ENCODE peak calls at places on chromosomes 7 and 10, in seven cellular contexts. I is endothelial cell; G is AG08395; T is T1000; R is A172; X is HCT116; C is stimulated activated CD8-positive, alpha-beta memory T cell treated with anti-CD3 and anti-CD28 coated beads, Interleukin-15, amount 100 ng/mL, for 24 hours. M is an unnamed sample.

GRCh38 chr10:72186213-72186612 is 29.6 kb upstream of the ANAPC16 start:
- DNase-seq in I (no peak), G (no peak), T (no peak), R (no peak), X (no peak), C (no peak), M (no peak)

GRCh38 chr10:97543025-97543546 is 29.5 kb upstream of the ANKRD2 start:
- DNase-seq in I (peak), G (peak), T (peak), R (peak), X (peak), C (no peak), M (no peak)

GRCh38 chr7:147438216-147438615 is 1152.3 kb upstream of the C7orf33 start:
- DNase-seq in I (no peak), G (no peak), T (no peak), R (no peak), X (no peak), C (no peak), M (no peak)

GRCh38 chr7:13673290-13673689 is 316.2 kb downstream of the ETV1 start:
- DNase-seq in I (no peak), G (no peak), T (no peak), R (no peak), X (no peak), C (no peak), M (no peak)

GRCh38 chr7:142882338-142882678 is 3.2 kb downstream of the TRPV6 start:
- DNase-seq in I (no peak), G (no peak), T (no peak), R (no peak), X (no peak), C (no peak), M (no peak)

GRCh38 chr7:24197852-24198251 is 86.1 kb upstream of the NPY start:
- DNase-seq in I (no peak), G (no peak), T (no peak), R (peak), X (no peak), C (no peak), M (no peak)

GRCh38 chr7:158616050-158616449 is 28.4 kb upstream of the PTPRN2 start:
- DNase-seq in I (no peak), G (no peak), T (no peak), R (no peak), X (no peak), C (no peak), M (no peak)

GRCh38 chr10:13503745-13504463 is 24.9 kb downstream of the BEND7 start:
- DNase-seq in I (no peak), G (peak), T (no peak), R (peak), X (no peak), C (no peak), M (no peak)

GRCh38 chr7:20282960-20283359 is 47.7 kb upstream of the ITGB8 start:
- DNase-seq in I (no peak), G (no peak), T (no peak), R (no peak), X (no peak), C (no peak), M (no peak)

GRCh38 chr7:38682602-38683001 is 51.4 kb upstream of the AMPH start:
- DNase-seq in I (no peak), G (no peak), T (no peak), R (no peak), X (no peak), C (no peak), M (no peak)

GRCh38 chr7:157002819-157003421 is 7.5 kb downstream of the MNX1 start:
- DNase-seq in I (no peak), G (no peak), T (no peak), R (no peak), X (no peak), C (no peak), M (peak)

GRCh38 chr10:28505359-28505959 is 27.5 kb upstream of the WAC start:
- DNase-seq in I (no peak), G (no peak), T (no peak), R (no peak), X (no peak), C (no peak), M (no peak)

GRCh38 chr7:41870505-41871138 is 167.7 kb upstream of the INHBA start:
- DNase-seq in I (no peak), G (no peak), T (no peak), R (no peak), X (no peak), C (no peak), M (no peak)

GRCh38 chr10:3476640-3477448 is 304.3 kb upstream of the PITRM1 start:
- DNase-seq in I (no peak), G (no peak), T (no peak), R (no peak), X (no peak), C (no peak), M (no peak)

GRCh38 chr10:46245381-46245900 is 41.4 kb upstream of the ANTXRL start:
- DNase-seq in I (no peak), G (no peak), T (no peak), R (no peak), X (no peak), C (no peak), M (no peak)

GRCh38 chr7:36496576-36496975 is 106.9 kb downstream of the ANLN start:
- DNase-seq in I (no peak), G (no peak), T (no peak), R (no peak), X (no peak), C (no peak), M (no peak)

GRCh38 chr7:80145780-80146422 is 11.3 kb downstream of the GNAI1 start:
- DNase-seq in I (no peak), G (no peak), T (peak), R (peak), X (no peak), C (no peak), M (no peak)

GRCh38 chr7:128352138-128352537 is 8.4 kb upstream of the RBM28 start:
- DNase-seq in I (peak), G (no peak), T (no peak), R (no peak), X (no peak), C (no peak), M (peak)

GRCh38 chr10:7432884-7433726 is 22.3 kb upstream of the SFMBT2 start:
- DNase-seq in I (no peak), G (no peak), T (no peak), R (no peak), X (no peak), C (no peak), M (peak)

GRCh38 chr10:86082556-86082955 is 284.0 kb downstream of the GRID1 start:
- DNase-seq in I (no peak), G (no peak), T (no peak), R (no peak), X (no peak), C (no peak), M (no peak)

GRCh38 chr7:24419070-24419469 is 135.1 kb downstream of the NPY start:
- DNase-seq in I (no peak), G (peak), T (no peak), R (peak), X (peak), C (no peak), M (no peak)

GRCh38 chr7:135798104-135798503 is 49.5 kb upstream of the FAM180A start:
- DNase-seq in I (no peak), G (no peak), T (no peak), R (no peak), X (no peak), C (no peak), M (no peak)

GRCh38 chr10:111199587-111199986 is 122.8 kb downstream of the ADRA2A start:
- DNase-seq in I (no peak), G (no peak), T (no peak), R (no peak), X (no peak), C (no peak), M (no peak)

GRCh38 chr10:22002531-22003110 is 909 bp downstream of the DNAJC1 start:
- DNase-seq in I (no peak), G (peak), T (no peak), R (peak), X (no peak), C (no peak), M (no peak)

GRCh38 chr10:88676283-88677060 is 12.2 kb downstream of the LIPF start:
- DNase-seq in I (no peak), G (no peak), T (no peak), R (no peak), X (no peak), C (no peak), M (no peak)

GRCh38 chr10:70604106-70604505 is 1.6 kb upstream of the PRF1 start:
- DNase-seq in I (no peak), G (no peak), T (no peak), R (no peak), X (no peak), C (no peak), M (no peak)

GRCh38 chr7:138138244-138138643 is 62.0 kb downstream of the AKR1D1 start:
- DNase-seq in I (no peak), G (no peak), T (no peak), R (no peak), X (no peak), C (no peak), M (no peak)

GRCh38 chr7:148095066-148095465 is 495.5 kb upstream of the C7orf33 start:
- DNase-seq in I (no peak), G (no peak), T (no peak), R (no peak), X (no peak), C (no peak), M (no peak)

GRCh38 chr10:42969147-42969546 is 107.7 kb upstream of the RET start:
- DNase-seq in I (no peak), G (no peak), T (no peak), R (no peak), X (no peak), C (no peak), M (peak)

GRCh38 chr7:158395780-158396214 is 191.8 kb downstream of the PTPRN2 start:
- DNase-seq in I (no peak), G (no peak), T (no peak), R (peak), X (no peak), C (no peak), M (peak)

GRCh38 chr7:128867842-128868623 is 5.4 kb downstream of the ATP6V1F start:
- DNase-seq in I (no peak), G (no peak), T (no peak), R (no peak), X (no peak), C (no peak), M (no peak)

GRCh38 chr10:66746246-66746645 is 179.6 kb upstream of the LRRTM3 start:
- DNase-seq in I (no peak), G (no peak), T (no peak), R (peak), X (no peak), C (no peak), M (no peak)

GRCh38 chr7:149719912-149720335 is 53.5 kb downstream of the ZNF467 start:
- DNase-seq in I (no peak), G (no peak), T (no peak), R (no peak), X (no peak), C (no peak), M (peak)

GRCh38 chr7:46774515-46774914 is 807.4 kb downstream of the TNS3 start:
- DNase-seq in I (no peak), G (no peak), T (no peak), R (no peak), X (no peak), C (no peak), M (no peak)

GRCh38 chr7:29035044-29035740 is 77.1 kb upstream of the TRIL start:
- DNase-seq in I (no peak), G (peak), T (peak), R (peak), X (peak), C (no peak), M (no peak)